ENCODE peak calls at places on chromosomes 12 and 14, in four cellular contexts. D is GM10248, G is HFF-Myc, A is body of pancreas. B is an unnamed sample.

GRCh38 chr14:53881921-53882320 is 74.7 kb downstream of the BMP4 start:
- DNase-seq in G (no peak), A (no peak), D (no peak), B (no peak)

GRCh38 chr12:100058482-100059029 is 73.8 kb upstream of the ANKS1B start:
- DNase-seq in D (peak; percentile 18), G (peak; percentile 66), A (no peak), B (peak; percentile 20)

GRCh38 chr12:31589582-31589895 is 1.4 kb downstream of the DENND5B start:
- DNase-seq in D (no peak), G (no peak), A (no peak), B (peak; percentile 71)

GRCh38 chr12:66035289-66035961 is 95.1 kb downstream of the LLPH start:
- DNase-seq in G (peak; percentile 53), A (no peak), D (no peak), B (no peak)

GRCh38 chr14:79971330-79971729 is 240.0 kb downstream of the DIO2 start:
- DNase-seq in G (peak; percentile 14), A (no peak), D (no peak), B (no peak)

GRCh38 chr12:128817115-128818015 is 6.4 kb downstream of the SLC15A4 start:
- DNase-seq in G (no peak), A (peak; percentile 54), D (peak; percentile 58), B (peak; percentile 57)

GRCh38 chr12:8629486-8630033 is 16.9 kb upstream of the AICDA start:
- DNase-seq in D (peak; percentile 68), G (peak; percentile 5), A (no peak), B (peak; percentile 79)

GRCh38 chr12:53223391-53224267 is 8.4 kb downstream of the RARG start:
- DNase-seq in A (no peak), G (no peak), D (no peak), B (no peak)

GRCh38 chr14:103541944-103542544 is 13.0 kb downstream of the TRMT61A start:
- DNase-seq in G (no peak), D (no peak), A (no peak), B (no peak)

GRCh38 chr12:19398376-19399363 is 40.6 kb upstream of the AEBP2 start:
- DNase-seq in A (no peak), D (no peak), G (no peak), B (no peak)

GRCh38 chr14:69547701-69548348 is 26.8 kb downstream of the CCDC177 start:
- DNase-seq in G (no peak), A (no peak), D (peak; percentile 50), B (peak; percentile 58)

GRCh38 chr14:105411017-105411941 is 8.3 kb upstream of the MTA1 start:
- DNase-seq in A (peak; percentile 47), D (peak; percentile 86), G (no peak), B (peak; percentile 91)

GRCh38 chr14:79596531-79596930 is 614.8 kb downstream of the DIO2 start:
- DNase-seq in A (no peak), D (no peak), G (no peak), B (no peak)

GRCh38 chr14:35341454-35342159 is 49.4 kb downstream of the PSMA6 start:
- DNase-seq in G (no peak), A (peak; percentile 98), D (peak; percentile 17), B (no peak)

GRCh38 chr12:6703631-6704030 is 3.0 kb upstream of the PIANP start:
- DNase-seq in A (no peak), D (no peak), G (no peak), B (peak; percentile 30)

GRCh38 chr14:105854600-105855245 is 328.3 kb downstream of the TMEM121 start:
- DNase-seq in D (no peak), G (no peak), A (peak; percentile 7), B (peak; percentile 0)

GRCh38 chr12:47946413-47947107 is 16.8 kb upstream of the TMEM106C start:
- DNase-seq in D (no peak), G (no peak), A (no peak), B (no peak)

GRCh38 chr12:14776236-14776959 is 26.9 kb downstream of the WBP11 start:
- DNase-seq in G (no peak), D (no peak), A (no peak), B (no peak)

GRCh38 chr12:77766224-77766623 is 64.5 kb upstream of the NAV3 start:
- DNase-seq in A (no peak), G (no peak), D (no peak), B (no peak)

GRCh38 chr12:113470871-113471618 is 626 bp downstream of the LHX5 start:
- DNase-seq in D (no peak), A (no peak), G (no peak), B (peak; percentile 39)

GRCh38 chr14:61099221-61099835 is 118.3 kb downstream of the SLC38A6 start:
- DNase-seq in D (no peak), G (no peak), A (no peak), B (no peak)

GRCh38 chr12:8081921-8082577 is at the start of gene NECAP1:
- DNase-seq in D (peak; percentile 90), A (peak; percentile 96), G (peak; percentile 90), B (peak; percentile 88)

GRCh38 chr14:60510976-60511599 is 2.1 kb downstream of the SIX6 start:
- DNase-seq in D (no peak), A (no peak), G (no peak), B (no peak)

GRCh38 chr12:55017421-55017820 is 2.4 kb upstream of the NEUROD4 start:
- DNase-seq in D (no peak), G (no peak), A (no peak), B (no peak)

GRCh38 chr14:102606296-102606695 is 13.8 kb downstream of the RCOR1 start:
- DNase-seq in A (no peak), G (no peak), D (peak; percentile 75), B (peak; percentile 73)

GRCh38 chr14:100615736-100616695 is 28.8 kb upstream of the BEGAIN start:
- DNase-seq in G (no peak), A (peak; percentile 5), D (no peak), B (no peak)

GRCh38 chr14:29846339-29847129 is 81.1 kb downstream of the PRKD1 start:
- DNase-seq in D (no peak), A (no peak), G (no peak), B (no peak)

GRCh38 chr12:78062781-78063180 is 232.1 kb downstream of the NAV3 start:
- DNase-seq in G (peak; percentile 14), A (no peak), D (no peak), B (no peak)

GRCh38 chr12:63098851-63099250 is 52.1 kb downstream of the AVPR1A start:
- DNase-seq in A (no peak), G (no peak), D (no peak), B (no peak)

DNA sequence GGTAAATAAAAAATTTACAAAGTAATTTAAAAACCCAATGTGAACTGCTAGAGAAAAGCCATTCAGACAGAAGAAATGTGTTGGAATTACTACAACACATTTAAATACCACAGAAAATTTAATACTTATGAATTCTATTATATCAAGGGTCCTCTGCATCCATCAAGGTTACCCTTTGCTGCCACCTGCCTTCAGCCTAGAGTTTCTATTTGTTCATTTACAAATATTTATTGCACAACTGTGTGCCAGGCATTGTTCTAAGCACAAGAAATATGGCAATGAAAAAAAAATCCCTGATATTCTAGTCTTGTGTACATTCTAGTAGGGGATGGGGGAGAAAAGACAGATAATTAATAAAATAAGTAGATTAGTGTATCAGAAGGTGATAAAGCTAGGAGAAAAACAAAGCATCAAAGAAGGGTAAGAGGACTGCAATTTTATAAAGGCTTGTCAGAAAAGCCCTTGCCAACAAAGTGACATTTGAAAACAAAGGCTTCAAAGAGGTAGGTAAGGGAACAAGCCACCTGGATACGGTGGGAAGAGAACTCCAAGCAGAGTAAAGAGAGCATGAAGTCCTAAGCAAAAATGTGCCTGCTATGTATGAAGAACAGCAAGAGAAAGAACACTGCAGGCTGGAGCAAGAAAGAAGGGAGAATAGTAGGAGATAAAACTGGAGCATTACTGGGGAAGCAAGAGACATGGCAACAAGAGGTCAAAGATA is 59.1 kb upstream of the SLC6A13 start:
- DNase-seq in D (no peak), G (no peak), A (peak; percentile 35), B (no peak)
- TF ChIP-seq CTCF in D (no peak), G (no peak), A (peak; percentile 70), B (no peak)

GRCh38 chr12:85713368-85713767 is 122.8 kb downstream of the RASSF9 start:
- DNase-seq in A (no peak), D (no peak), G (no peak), B (no peak)

GRCh38 chr12:85714425-85714824 is 121.8 kb downstream of the RASSF9 start:
- DNase-seq in D (no peak), A (no peak), G (no peak), B (no peak)

GRCh38 chr12:85708775-85709174 is 127.4 kb downstream of the RASSF9 start:
- DNase-seq in G (no peak), D (no peak), A (no peak), B (no peak)

DNA sequence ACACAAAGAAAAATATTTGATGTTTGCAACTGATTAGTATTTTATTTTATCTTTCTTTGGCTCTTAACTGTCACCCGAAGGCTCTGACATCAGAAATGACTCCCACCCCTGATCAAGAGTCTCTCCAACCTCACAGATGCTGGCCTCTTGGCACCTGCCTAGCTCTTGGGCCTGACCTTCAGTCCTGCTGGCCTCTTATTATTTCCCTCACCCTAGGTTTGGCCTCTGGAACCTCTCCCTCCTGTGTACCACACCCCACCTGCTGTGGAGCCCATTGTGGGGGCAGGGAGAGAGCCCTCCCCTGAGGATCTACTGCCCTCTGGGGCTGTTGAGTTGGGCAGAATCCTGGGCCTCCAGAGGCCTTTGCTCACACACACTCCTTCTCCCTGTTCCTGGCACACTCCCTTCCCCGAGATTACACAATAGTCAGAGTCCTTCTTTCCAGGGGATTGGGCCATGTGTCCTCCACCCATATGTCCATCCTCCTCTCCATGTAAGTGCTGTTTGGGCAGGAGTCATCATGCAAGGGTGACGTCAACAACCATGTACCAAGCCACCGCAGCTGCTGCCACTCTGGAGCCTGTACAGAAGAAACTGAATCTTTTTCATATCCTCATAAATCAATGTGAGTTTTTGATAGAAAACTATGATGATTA is 124.3 kb downstream of the RASSF9 start:
- DNase-seq in A (no peak), D (no peak), G (no peak), B (no peak)
- TF ChIP-seq CTCF in A (no peak), D (no peak), G (no peak), B (no peak)

DNA sequence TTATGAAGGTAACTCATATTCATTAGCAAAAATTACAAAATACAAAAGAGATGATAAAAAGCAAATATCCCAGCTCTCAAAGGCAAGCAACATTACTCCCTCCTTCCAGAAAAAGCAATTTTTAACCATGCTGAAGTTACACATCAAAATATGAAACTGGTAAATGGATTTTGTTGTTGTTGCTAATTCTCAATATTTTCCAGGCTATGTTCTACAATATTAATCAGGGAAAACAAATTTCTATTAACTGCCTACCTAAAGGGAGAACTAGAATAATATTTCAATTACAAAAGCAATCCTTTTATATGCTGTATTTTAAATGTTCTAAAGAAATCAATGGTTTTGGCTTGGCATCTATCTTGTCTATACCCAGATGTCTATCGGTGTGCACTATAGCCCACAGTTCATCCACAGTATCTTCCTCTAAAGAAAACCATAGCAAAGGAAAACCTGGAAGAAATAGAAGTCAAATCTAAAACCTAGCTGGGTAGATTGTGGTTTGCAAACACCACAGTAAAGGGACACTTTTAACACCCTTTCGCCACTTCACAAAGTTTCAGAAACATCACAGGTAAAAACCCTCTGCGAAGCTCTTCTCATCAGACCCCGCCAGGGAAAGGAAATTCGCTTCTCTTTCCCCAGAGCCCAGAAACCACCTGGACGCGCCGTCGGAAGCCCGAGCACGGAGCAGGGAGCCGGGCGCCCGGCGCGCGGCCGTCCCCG is 32.0 kb downstream of the TC2N start:
- DNase-seq in D (no peak), A (no peak), G (no peak), B (peak; percentile 39)
- TF ChIP-seq CTCF in D (no peak), A (no peak), G (no peak), B (no peak)

DNA sequence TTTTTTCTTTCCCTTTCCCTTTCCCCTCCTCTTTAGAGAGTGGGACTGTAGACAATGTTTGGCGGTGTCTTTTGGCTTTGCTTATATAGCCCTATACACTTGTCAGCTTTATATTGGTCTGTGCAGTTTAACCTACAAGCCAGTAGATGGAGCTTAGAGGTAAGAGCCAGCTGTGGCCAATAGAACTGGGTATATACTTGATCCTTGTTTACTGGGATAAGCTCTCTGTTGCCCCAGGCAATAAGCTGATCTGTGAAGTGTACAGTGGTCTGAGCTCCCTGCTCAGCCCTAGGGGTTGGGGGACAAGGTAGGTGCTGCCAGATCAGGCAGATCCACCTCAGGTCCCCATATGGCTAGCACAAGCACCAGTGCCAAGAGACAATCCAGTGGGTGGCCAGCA is 434.1 kb downstream of the NOVA1 start:
- DNase-seq in A (no peak), G (no peak), D (no peak), B (no peak)
- TF ChIP-seq CTCF in A (no peak), G (no peak), D (no peak), B (no peak)